ENCODE peak calls at places on chromosomes 11 and 22, in eight cellular contexts. I is BE2C, S is uterus, M is esophagus squamous epithelium, J is PC-3, C is GM12865, N is spleen, U is cardiac fibroblast. Z is an unnamed sample.

GRCh38 chr11:445765-446588 is 4.1 kb upstream of the PTDSS2 start:
- DNase-seq in I (no peak), S (no peak), M (no peak), J (no peak), C (no peak), N (no peak), U (no peak), Z (no peak)

GRCh38 chr11:15826826-15827225 is 529.5 kb downstream of the SOX6 start:
- DNase-seq in I (peak), S (no peak), M (no peak), J (no peak), C (peak), N (no peak), U (peak), Z (peak)

GRCh38 chr11:133832096-133833081 is 12.9 kb downstream of the SPATA19 start:
- DNase-seq in I (no peak), S (no peak), M (no peak), J (no peak), C (no peak), N (no peak), U (no peak), Z (no peak)

GRCh38 chr11:23995891-23996290 is 501.0 kb upstream of the LUZP2 start:
- DNase-seq in I (no peak), S (no peak), M (no peak), J (peak), C (no peak), N (no peak), U (no peak), Z (peak)

GRCh38 chr22:32311551-32312071 is 46.1 kb upstream of the RFPL3 start:
- DNase-seq in I (no peak), S (no peak), M (no peak), J (no peak), C (no peak), N (no peak), U (no peak), Z (no peak)

GRCh38 chr22:30305906-30306628 is 16.8 kb upstream of the CASTOR1 start:
- DNase-seq in I (no peak), S (no peak), M (no peak), J (no peak), C (peak), N (no peak), U (no peak), Z (no peak)

GRCh38 chr22:36439481-36440271 is 41.8 kb downstream of the TXN2 start:
- DNase-seq in I (no peak), S (peak), M (no peak), J (peak), C (no peak), N (no peak), U (peak), Z (peak)

GRCh38 chr11:2588809-2589537 is 110.8 kb downstream of the KCNQ1OT1 start:
- DNase-seq in I (peak), S (no peak), M (no peak), J (no peak), C (no peak), N (peak), U (no peak), Z (no peak)

GRCh38 chr11:2289350-2289749 is 12.4 kb downstream of the C11orf21 start:
- DNase-seq in I (no peak), S (peak), M (no peak), J (no peak), C (no peak), N (peak), U (no peak), Z (no peak)

GRCh38 chr11:3631331-3631730 is 10.5 kb downstream of the ART5 start:
- DNase-seq in I (no peak), S (no peak), M (no peak), J (no peak), C (no peak), N (no peak), U (no peak), Z (no peak)

GRCh38 chr11:3623126-3623525 is 18.7 kb downstream of the ART5 start:
- DNase-seq in I (no peak), S (no peak), M (no peak), J (no peak), C (no peak), N (peak), U (no peak), Z (no peak)

GRCh38 chr11:3622521-3622920 is 19.3 kb downstream of the ART5 start:
- DNase-seq in I (no peak), S (no peak), M (no peak), J (no peak), C (no peak), N (peak), U (no peak), Z (no peak)

GRCh38 chr11:3627291-3627690 is 14.5 kb downstream of the ART5 start:
- DNase-seq in I (no peak), S (no peak), M (no peak), J (no peak), C (no peak), N (peak), U (peak), Z (peak)

GRCh38 chr11:3626250-3626960 is 15.4 kb downstream of the ART5 start:
- DNase-seq in I (no peak), S (no peak), M (no peak), J (no peak), C (no peak), N (peak), U (no peak), Z (no peak)
- H3K4me3 ChIP-seq in I (no peak), S (no peak), M (no peak), J (no peak), C (no peak), N (no peak), U (no peak), Z (no peak)

GRCh38 chr11:61290905-61291690 is 4.0 kb downstream of the VWCE start:
- DNase-seq in I (no peak), S (no peak), M (no peak), J (no peak), C (peak), N (no peak), U (no peak), Z (no peak)
- TF ChIP-seq CTCF in I (no peak), S (no peak), M (no peak), J (peak), C (peak), N (no peak), U (no peak), Z (peak)

DNA sequence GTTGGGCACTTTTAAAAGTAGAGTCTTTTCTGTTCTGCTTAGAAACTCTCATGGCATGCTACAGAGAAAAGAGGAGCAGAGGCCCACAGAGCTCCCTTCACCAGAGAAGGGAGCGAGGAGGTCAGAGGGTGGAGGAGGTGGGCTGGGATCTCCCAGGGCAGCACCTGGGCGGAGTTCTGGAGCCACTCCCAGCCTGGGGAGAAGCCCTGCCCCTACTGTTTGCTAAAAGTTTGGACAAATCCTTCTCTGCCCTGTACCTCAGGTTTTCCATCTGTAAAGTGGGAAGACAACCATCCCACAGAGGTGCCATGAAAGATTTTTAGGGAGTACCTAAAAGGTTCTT is 299.0 kb downstream of the KIRREL3 start:
- DNase-seq in I (no peak), S (no peak), M (no peak), J (no peak), C (no peak), N (no peak), U (no peak), Z (no peak)
- H3K4me3 ChIP-seq in I (no peak), S (no peak), M (no peak), J (no peak), C (no peak), N (no peak), U (no peak), Z (no peak)

GRCh38 chr11:118522571-118523072 is 4.7 kb upstream of the TTC36 start:
- DNase-seq in I (peak), S (no peak), M (no peak), J (peak), C (no peak), N (no peak), U (peak), Z (peak)
- TF ChIP-seq CTCF in I (peak), S (no peak), M (no peak), J (peak), C (no peak), N (no peak), U (peak), Z (peak)

GRCh38 chr11:77046060-77046501 is 11.9 kb downstream of the B3GNT6 start:
- DNase-seq in I (peak), S (peak), M (no peak), J (peak), C (peak), N (no peak), U (peak), Z (peak)
- H3K4me3 ChIP-seq in I (peak), S (no peak), M (no peak), J (peak), C (no peak), N (no peak), U (no peak), Z (no peak)

DNA sequence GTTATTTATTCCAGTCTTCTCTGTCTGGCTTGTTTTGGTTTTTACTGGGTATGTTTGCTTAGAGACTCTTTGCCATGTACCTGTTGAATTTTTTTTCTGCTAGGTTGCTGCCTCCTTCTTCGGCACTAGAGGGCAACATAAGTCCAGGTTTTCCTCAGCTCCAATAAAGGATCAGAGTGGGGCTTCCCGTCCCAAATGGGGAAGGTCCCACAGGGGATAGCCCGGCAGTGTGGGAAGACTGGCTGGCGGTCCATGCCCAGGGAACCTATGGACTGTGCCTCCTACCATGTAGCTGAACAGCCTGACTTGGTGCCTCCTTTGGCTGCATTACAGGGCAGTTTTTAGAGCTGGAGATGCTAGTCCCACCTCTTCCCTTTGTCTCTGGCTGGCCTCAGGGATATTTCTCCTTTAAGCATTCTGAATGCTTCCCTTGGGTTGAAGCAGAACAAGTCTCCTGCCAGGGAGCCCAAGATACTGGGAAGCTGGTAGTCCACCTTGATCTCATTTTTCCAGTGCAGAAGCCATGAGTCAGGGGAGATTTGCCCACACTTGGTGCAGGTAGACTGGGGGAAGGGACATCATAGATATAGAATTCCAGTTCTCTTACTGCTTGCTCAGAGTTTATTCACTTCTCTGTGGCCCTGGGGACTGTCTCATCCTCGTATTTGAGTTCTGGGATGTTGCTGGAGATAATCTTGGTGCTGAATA is 60.2 kb downstream of the BRD1 start:
- DNase-seq in I (peak), S (no peak), M (no peak), J (peak), C (peak), N (peak), U (peak), Z (peak)
- TF ChIP-seq CTCF in I (peak), S (no peak), M (peak), J (peak), C (peak), N (peak), U (peak), Z (peak)

GRCh38 chr11:31816467-31817053 is 5.4 kb upstream of the PAX6 start:
- DNase-seq in I (no peak), S (no peak), M (no peak), J (no peak), C (no peak), N (no peak), U (no peak), Z (no peak)
- H3K4me3 ChIP-seq in I (no peak), S (peak), M (no peak), J (peak), C (no peak), N (peak), U (no peak), Z (no peak)

DNA sequence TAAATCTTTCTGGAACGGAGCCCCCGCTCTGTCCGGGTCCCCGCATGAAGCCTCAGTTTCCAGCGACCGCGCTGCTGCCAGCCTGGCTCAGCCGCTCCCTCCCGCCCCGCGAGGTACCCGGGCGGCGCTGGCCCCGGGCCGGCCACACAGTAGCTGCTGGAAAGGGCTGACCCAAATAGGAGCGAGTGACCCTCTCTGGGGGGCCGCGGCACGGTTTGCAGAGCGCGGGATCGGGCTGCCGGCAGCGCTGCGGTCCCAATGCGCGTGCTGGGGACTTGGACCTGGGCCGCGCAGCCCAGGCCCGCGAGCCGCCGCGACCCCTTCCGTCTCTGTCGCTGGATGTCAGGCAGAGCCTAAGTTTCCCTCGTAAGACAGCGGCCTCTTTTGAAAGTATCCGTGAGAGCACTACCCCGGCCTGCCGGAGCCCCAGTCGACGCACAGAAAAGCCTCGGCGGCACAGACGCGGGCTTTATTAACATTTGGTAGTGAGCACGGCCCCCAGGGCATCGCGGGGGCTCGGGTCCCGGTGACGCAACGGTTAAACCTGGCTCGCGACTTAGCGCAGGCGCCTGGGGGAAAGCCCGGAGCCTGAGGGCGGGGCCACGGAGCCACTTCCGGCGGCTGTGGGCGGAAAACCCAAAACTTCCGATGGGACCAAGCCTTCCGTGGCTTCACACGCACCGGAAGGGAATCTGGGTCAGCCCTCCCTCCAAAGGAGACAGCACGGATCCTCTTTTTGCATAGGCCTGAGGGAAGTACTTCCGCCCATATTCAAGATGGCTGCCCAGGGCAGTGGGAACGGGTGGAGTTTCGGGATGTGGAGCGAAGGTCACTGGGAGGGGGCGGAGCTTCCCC is 14.9 kb downstream of the BAD start:
- DNase-seq in I (peak), S (peak), M (peak), J (peak), C (peak), N (peak), U (peak), Z (peak)
- TF ChIP-seq CTCF in I (no peak), S (no peak), M (no peak), J (no peak), C (no peak), N (no peak), U (no peak), Z (no peak)

GRCh38 chr11:66676279-66676919 is 1.3 kb downstream of the RBM4B start:
- DNase-seq in I (no peak), S (no peak), M (no peak), J (no peak), C (no peak), N (peak), U (no peak), Z (no peak)
- H3K4me3 ChIP-seq in I (peak), S (peak), M (no peak), J (peak), C (no peak), N (peak), U (peak), Z (peak)

GRCh38 chr22:16783453-16783852 is 41.8 kb downstream of the XKR3 start:
- DNase-seq in I (no peak), S (no peak), M (no peak), J (no peak), C (no peak), N (no peak), U (no peak), Z (no peak)

GRCh38 chr22:16781074-16781763 is 44.0 kb downstream of the XKR3 start:
- DNase-seq in I (no peak), S (no peak), M (no peak), J (no peak), C (no peak), N (no peak), U (no peak), Z (no peak)

GRCh38 chr22:16781764-16782329 is 43.4 kb downstream of the XKR3 start:
- DNase-seq in I (no peak), S (no peak), M (no peak), J (no peak), C (no peak), N (no peak), U (no peak), Z (no peak)

GRCh38 chr22:16783930-16784354 is 41.3 kb downstream of the XKR3 start:
- DNase-seq in I (no peak), S (no peak), M (no peak), J (peak), C (peak), N (no peak), U (no peak), Z (no peak)
- TF ChIP-seq CTCF in I (peak), S (no peak), M (no peak), J (no peak), C (peak), N (no peak), U (peak), Z (no peak)